ENCODE peak calls at places on chromosomes 7 and 10, in eight cellular contexts. T is cardiac muscle cell, H is esophagus muscularis mucosa, Y is HT1080, D is memory B cell, C is AML-193, P is NCI-H748 treated with DMSO at 0.1 percent for 48 hours, V is left cardiac atrium. F is an unnamed sample.

GRCh38 chr10:71840177-71840711 is 10.8 kb downstream of the PSAP start:
- DNase-seq in V (peak; percentile 86), H (no peak), D (no peak), C (no peak), Y (peak; percentile 87), P (peak; percentile 7), T (peak; percentile 97), F (peak; percentile 98)

GRCh38 chr10:36393800-36394199 is 731.6 kb upstream of the ANKRD30A start:
- DNase-seq in C (no peak), H (no peak), D (no peak), P (no peak), T (no peak), Y (no peak), V (no peak), F (peak; percentile 32)

GRCh38 chr7:137151056-137151731 is 192.3 kb downstream of the PTN start:
- DNase-seq in T (peak; percentile 52), P (no peak), V (no peak), D (no peak), C (no peak), Y (peak; percentile 21), H (no peak), F (peak; percentile 48)

GRCh38 chr7:110573862-110574528 is 516.9 kb upstream of the LRRN3 start:
- DNase-seq in Y (peak; percentile 83), V (no peak), D (no peak), T (no peak), C (no peak), P (no peak), H (no peak), F (no peak)

GRCh38 chr10:74823791-74824183 is 2.6 kb upstream of the KAT6B start:
- DNase-seq in Y (no peak), D (no peak), C (no peak), H (no peak), T (no peak), P (no peak), V (no peak), F (no peak)

GRCh38 chr7:73433924-73434700 is 534 bp downstream of the FZD9 start:
- DNase-seq in C (no peak), V (no peak), Y (no peak), D (no peak), H (no peak), P (no peak), T (no peak), F (no peak)

GRCh38 chr10:128416231-128416630 is 290.0 kb upstream of the MKI67 start:
- DNase-seq in Y (no peak), H (no peak), T (no peak), D (no peak), C (no peak), V (no peak), P (no peak), F (no peak)

GRCh38 chr7:44638611-44639557 is 32.5 kb downstream of the OGDH start:
- DNase-seq in P (no peak), D (peak; percentile 28), Y (peak; percentile 96), H (no peak), C (peak; percentile 72), V (peak; percentile 78), T (no peak), F (peak; percentile 77)

GRCh38 chr10:78950656-78951587 is 117.8 kb upstream of the ZMIZ1 start:
- DNase-seq in V (no peak), P (no peak), H (no peak), C (no peak), T (no peak), Y (no peak), D (no peak), F (no peak)

GRCh38 chr7:5525271-5526189 is 101.9 kb upstream of the TNRC18 start:
- DNase-seq in P (no peak), D (no peak), H (no peak), Y (peak; percentile 83), T (peak; percentile 62), V (no peak), C (no peak), F (peak; percentile 70)

GRCh38 chr7:118311121-118311803 is 86.8 kb downstream of the ANKRD7 start:
- DNase-seq in T (no peak), V (no peak), P (no peak), H (no peak), C (peak; percentile 98), D (no peak), Y (peak; percentile 64), F (peak; percentile 10)

GRCh38 chr10:23174075-23174973 is 17.8 kb upstream of the PTF1A start:
- DNase-seq in P (no peak), C (no peak), H (no peak), Y (no peak), T (no peak), D (no peak), V (no peak), F (no peak)

GRCh38 chr7:98238076-98238475 is 14.0 kb downstream of the TECPR1 start:
- DNase-seq in P (no peak), C (no peak), Y (no peak), T (no peak), H (no peak), D (no peak), V (no peak), F (no peak)

F was measured in cardiac fibroblast.